ENCODE peak calls at places on chromosomes 11 and 22, in nine cellular contexts. E is AML-193; C is dorsolateral prefrontal cortex; L is GF-D8; F is ovary; I is stimulated activated CD4-positive, alpha-beta T cell treated with anti-CD3 and anti-CD28 coated beads, Interleukin-1b, Interleukin-23, amount 100 ng/mL, for 24 hours; A is tibial nerve; Q is effector CD4-positive, alpha-beta T cell; D is NCI-H226. U is an unnamed sample.

GRCh38 chr22:37741312-37741795 is 44.5 kb downstream of the TRIOBP start:
- DNase-seq in E (peak; percentile 66), C (no peak), L (peak; percentile 86), F (peak; percentile 95), I (no peak), A (peak; percentile 86), Q (no peak), D (peak; percentile 59), U (no peak)

GRCh38 chr22:28344893-28345292 is 334.7 kb downstream of the TTC28 start:
- DNase-seq in E (no peak), C (no peak), L (no peak), F (no peak), I (no peak), A (no peak), Q (no peak), D (no peak), U (no peak)

GRCh38 chr22:29510542-29510941 is 30.5 kb downstream of the NEFH start:
- DNase-seq in E (no peak), C (no peak), L (no peak), F (no peak), I (no peak), A (no peak), Q (no peak), D (no peak), U (no peak)

GRCh38 chr11:46668480-46669085 is 31.8 kb downstream of the ARHGAP1 start:
- DNase-seq in E (no peak), C (no peak), L (no peak), F (no peak), I (no peak), A (no peak), Q (no peak), D (no peak), U (no peak)

GRCh38 chr11:78570031-78570430 is 4.6 kb downstream of the NARS2 start:
- DNase-seq in E (no peak), C (no peak), L (no peak), F (no peak), I (no peak), A (no peak), Q (no peak), D (no peak), U (no peak)

GRCh38 chr11:72787262-72788104 is 6.4 kb downstream of the STARD10 start:
- DNase-seq in E (peak; percentile 20), C (no peak), L (peak; percentile 56), F (no peak), I (no peak), A (no peak), Q (no peak), D (no peak), U (no peak)

GRCh38 chr11:122882189-122882808 is at the start of gene JHY:
- DNase-seq in E (no peak), C (no peak), L (no peak), F (no peak), I (no peak), A (no peak), Q (no peak), D (no peak), U (no peak)

GRCh38 chr11:34988294-34989255 is 72.2 kb downstream of the PDHX start:
- DNase-seq in E (no peak), C (no peak), L (no peak), F (no peak), I (no peak), A (no peak), Q (no peak), D (peak; percentile 72), U (no peak)

GRCh38 chr11:134110252-134110651 is 41.4 kb downstream of the JAM3 start:
- DNase-seq in E (no peak), C (no peak), L (peak; percentile 63), F (no peak), I (no peak), A (no peak), Q (no peak), D (no peak), U (no peak)

GRCh38 chr11:14551380-14551779 is 31.2 kb upstream of the PSMA1 start:
- DNase-seq in E (no peak), C (no peak), L (no peak), F (no peak), I (no peak), A (no peak), Q (no peak), D (no peak), U (no peak)

GRCh38 chr22:19173047-19174035 is 5.2 kb downstream of the SLC25A1 start:
- DNase-seq in E (no peak), C (no peak), L (no peak), F (no peak), I (no peak), A (no peak), Q (no peak), D (no peak), U (no peak)